ENCODE peak calls at places on chromosomes 1 and 21, in seven cellular contexts. J, L, A, K, S, O and X are unnamed samples.

GRCh38 chr1:85245456-85245855 is 14.0 kb downstream of the C1orf52 start:
- DNase-seq in J (no peak), S (peak; percentile 68), A (no peak), L (no peak), O (no peak), K (no peak), X (no peak)

GRCh38 chr1:225461533-225462428 is 33.9 kb upstream of the LBR start:
- DNase-seq in O (peak; percentile 63), S (no peak), K (no peak), L (no peak), J (no peak), A (no peak), X (no peak)

GRCh38 chr1:1777510-1777909 is 760 bp downstream of the NADK start:
- DNase-seq in J (no peak), O (peak; percentile 67), A (no peak), S (peak; percentile 26), L (no peak), K (no peak), X (no peak)

GRCh38 chr1:154840557-154841176 is 29.4 kb downstream of the KCNN3 start:
- DNase-seq in J (no peak), K (peak; percentile 50), O (no peak), S (no peak), L (no peak), A (no peak), X (no peak)

GRCh38 chr1:229068266-229069043 is 202.5 kb upstream of the RAB4A start:
- DNase-seq in K (no peak), A (no peak), S (no peak), L (no peak), J (no peak), O (no peak), X (no peak)

GRCh38 chr1:69016468-69016867 is 519.6 kb upstream of the DEPDC1 start:
- DNase-seq in L (no peak), A (no peak), J (no peak), S (no peak), O (no peak), K (no peak), X (no peak)

GRCh38 chr1:117708323-117709288 is 102.8 kb downstream of the TENT5C start:
- DNase-seq in A (no peak), L (no peak), S (no peak), J (no peak), O (no peak), K (no peak), X (no peak)

GRCh38 chr1:12040457-12041051 is 21.3 kb downstream of the MIIP start:
- DNase-seq in S (peak; percentile 19), L (peak; percentile 73), J (peak; percentile 18), O (peak; percentile 60), A (peak; percentile 36), K (no peak), X (peak; percentile 67)

GRCh38 chr1:218521414-218522169 is 176.5 kb downstream of the TGFB2 start:
- DNase-seq in S (peak; percentile 68), J (no peak), K (peak; percentile 21), A (no peak), L (peak; percentile 15), O (peak; percentile 51), X (no peak)

GRCh38 chr21:30718239-30718909 is at the start of gene KRTAP21-3:
- DNase-seq in J (no peak), K (no peak), L (no peak), A (no peak), O (no peak), S (peak; percentile 67), X (no peak)

GRCh38 chr1:41390171-41390570 is 28.9 kb downstream of the FOXO6 start:
- DNase-seq in A (no peak), J (no peak), L (no peak), K (no peak), S (no peak), O (no peak), X (no peak)

GRCh38 chr1:232995189-232995588 is 44.8 kb downstream of the NTPCR start:
- DNase-seq in J (no peak), S (no peak), L (no peak), O (no peak), K (no peak), A (no peak), X (no peak)

GRCh38 chr1:53175302-53175913 is 21.2 kb upstream of the CPT2 start:
- DNase-seq in O (no peak), S (no peak), A (no peak), J (no peak), K (no peak), L (no peak), X (no peak)

GRCh38 chr1:201327687-201328240 is 44.5 kb downstream of the PKP1 start:
- DNase-seq in K (no peak), L (no peak), S (peak; percentile 81), A (no peak), O (no peak), J (no peak), X (no peak)

GRCh38 chr1:206842851-206843250 is 22.6 kb upstream of the IL20 start:
- DNase-seq in A (no peak), L (no peak), K (no peak), S (no peak), O (no peak), J (no peak), X (no peak)

GRCh38 chr1:72186733-72187307 is 95.5 kb downstream of the NEGR1 start:
- DNase-seq in L (no peak), J (no peak), A (no peak), S (peak; percentile 28), O (no peak), K (no peak), X (no peak)

GRCh38 chr1:36160949-36161485 is 5.1 kb downstream of the MAP7D1 start:
- DNase-seq in J (no peak), S (peak; percentile 64), K (peak; percentile 63), O (peak; percentile 63), L (peak; percentile 79), A (peak; percentile 39), X (no peak)

GRCh38 chr21:44606495-44606894 is 5.4 kb upstream of the KRTAP10-8 start:
- DNase-seq in S (no peak), J (no peak), O (no peak), A (no peak), L (no peak), K (no peak), X (no peak)

GRCh38 chr1:7386226-7387052 is 384.7 kb upstream of the VAMP3 start:
- DNase-seq in L (no peak), K (no peak), A (peak; percentile 66), S (no peak), O (peak; percentile 12), J (no peak), X (no peak)

GRCh38 chr1:1600861-1601563 is 1.1 kb upstream of the FNDC10 start:
- DNase-seq in L (no peak), A (no peak), S (no peak), K (no peak), J (no peak), O (no peak), X (no peak)

GRCh38 chr1:114024049-114024448 is 44.8 kb downstream of the OLFML3 start:
- DNase-seq in S (no peak), K (no peak), J (no peak), L (no peak), A (peak; percentile 43), O (no peak), X (no peak)

GRCh38 chr1:215219372-215219771 is 136.8 kb downstream of the KCNK2 start:
- DNase-seq in L (no peak), A (no peak), J (no peak), K (no peak), O (no peak), S (peak; percentile 27), X (no peak)

GRCh38 chr1:61515096-61515495 is 209.8 kb downstream of the TM2D1 start:
- DNase-seq in O (no peak), J (no peak), S (no peak), L (no peak), A (no peak), K (no peak), X (no peak)

GRCh38 chr1:211527006-211527405 is 35.0 kb upstream of the RD3 start:
- DNase-seq in L (no peak), J (no peak), K (no peak), S (no peak), A (no peak), O (no peak), X (no peak)

GRCh38 chr1:22096463-22096862 is 44.0 kb downstream of the CDC42 start:
- DNase-seq in K (no peak), S (no peak), O (no peak), J (no peak), A (no peak), L (no peak), X (no peak)

GRCh38 chr1:233530665-233531386 is 83.1 kb upstream of the KCNK1 start:
- DNase-seq in O (no peak), K (no peak), S (peak; percentile 91), L (no peak), J (no peak), A (no peak), X (no peak)

GRCh38 chr1:187038789-187039188 is 210.0 kb downstream of the PLA2G4A start:
- DNase-seq in A (no peak), L (no peak), S (peak; percentile 91), J (no peak), O (no peak), K (no peak), X (no peak)

GRCh38 chr1:30046751-30047150 is 676.6 kb downstream of the MATN1 start:
- DNase-seq in O (no peak), J (no peak), L (no peak), A (no peak), K (no peak), S (no peak), X (no peak)
- TF ChIP-seq CTCF in O (no peak), J (no peak), L (no peak), A (no peak), K (no peak), S (no peak), X (no peak)

GRCh38 chr1:107515702-107516101 is 374.9 kb downstream of the NTNG1 start:
- DNase-seq in J (no peak), K (no peak), A (no peak), O (no peak), L (no peak), S (no peak), X (no peak)
- TF ChIP-seq CTCF in J (no peak), K (no peak), A (no peak), O (no peak), L (peak; percentile 21), S (no peak), X (no peak)

GRCh38 chr1:5603353-5604104 is 388.7 kb downstream of the NPHP4 start:
- DNase-seq in K (no peak), O (no peak), L (no peak), S (no peak), J (no peak), A (no peak), X (no peak)
- TF ChIP-seq CTCF in K (no peak), O (no peak), L (no peak), S (no peak), J (no peak), A (no peak), X (no peak)

DNA sequence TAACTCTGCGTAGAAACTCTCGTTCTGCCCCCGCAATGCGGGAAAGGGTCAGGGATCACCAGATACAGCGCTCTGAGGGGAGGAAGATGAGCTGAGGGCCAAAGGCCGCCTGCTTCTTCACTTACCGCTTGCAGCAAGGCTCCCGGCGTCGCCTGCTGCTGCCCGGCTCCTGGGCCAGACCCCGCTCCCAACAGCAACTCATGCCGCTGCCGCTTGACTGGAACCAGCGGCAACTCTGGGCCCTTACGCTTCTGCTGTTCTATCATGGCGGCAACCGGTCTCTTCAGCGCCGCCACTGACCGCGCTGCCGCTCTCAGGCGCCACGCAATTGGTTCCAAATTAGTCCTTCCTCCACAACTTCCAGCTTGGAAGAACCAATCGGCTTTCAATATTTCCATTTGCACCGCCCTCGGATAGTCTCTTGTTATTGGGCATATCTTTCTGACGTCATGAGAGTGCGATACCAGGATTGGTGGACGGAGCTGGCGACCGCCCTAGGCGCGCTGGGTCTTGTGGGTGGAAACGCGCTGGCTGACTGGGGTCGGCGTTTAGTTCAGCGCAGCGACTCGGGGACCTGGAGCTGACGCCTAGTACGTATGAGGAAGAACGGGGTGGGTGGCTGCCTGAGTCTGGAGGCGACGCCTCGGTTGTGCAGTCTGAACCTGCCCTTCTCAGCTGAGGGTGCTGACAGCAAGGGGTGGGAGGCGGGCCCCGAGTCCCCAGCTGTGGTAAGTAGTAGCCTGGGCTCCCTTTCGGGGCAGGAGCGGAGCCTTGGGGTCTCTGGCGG is at the start of the genes SNRNP40 and ZCCHC17:
- DNase-seq in L (peak; percentile 96), O (peak; percentile 97), K (peak; percentile 91), A (peak; percentile 100), J (peak; percentile 99), S (peak; percentile 99), X (peak; percentile 96)
- TF ChIP-seq CTCF in L (no peak), O (no peak), K (no peak), A (no peak), J (peak; percentile 23), S (peak; percentile 28), X (peak; percentile 4)